ENCODE peak calls at places on chromosomes 13 and 19, in four cellular contexts. Z is suprapubic skin, T is tibial nerve, H is transverse colon. M is an unnamed sample. For H3K4me1 and H3K27me3, the result is how much of the 10 kb centered on the place peaks cover.

GRCh38 chr19:56718231-56718630 is 46.7 kb upstream of the ZNF835 start:
- DNase-seq in T (no peak), H (no peak), Z (no peak), M (no peak)

GRCh38 chr13:87669379-87669978 is 1.7 kb upstream of the SLITRK5 start:
- DNase-seq in Z (no peak), T (no peak), H (no peak), M (no peak)

GRCh38 chr13:25378528-25378927 is 6.8 kb downstream of the ATP8A2 start:
- DNase-seq in H (no peak), T (no peak), Z (no peak), M (no peak)

GRCh38 chr19:4362871-4363545 is 19.6 kb downstream of the MPND start:
- DNase-seq in Z (no peak), H (no peak), T (no peak), M (no peak)

GRCh38 chr13:114073881-114074551 is 58.4 kb downstream of the RASA3 start:
- DNase-seq in Z (peak), H (no peak), T (peak), M (peak)

GRCh38 chr13:26015276-26015934 is 36.4 kb downstream of the SHISA2 start:
- DNase-seq in H (no peak), Z (no peak), T (no peak), M (no peak)

GRCh38 chr19:45249261-45250033 is 1.6 kb upstream of the MARK4 start:
- DNase-seq in T (no peak), H (no peak), Z (no peak), M (no peak)

GRCh38 chr19:10514211-10515145 is 2.8 kb downstream of the S1PR5 start:
- DNase-seq in H (no peak), T (no peak), Z (no peak), M (no peak)

GRCh38 chr19:41263042-41263849 is 926 bp upstream of the HNRNPUL1 start:
- DNase-seq in H (peak), Z (peak), T (peak), M (peak)

GRCh38 chr19:45253396-45254027 is 2.4 kb downstream of the MARK4 start:
- DNase-seq in Z (no peak), H (no peak), T (no peak), M (no peak)

GRCh38 chr19:15631817-15632216 is 8.9 kb upstream of the CYP4F3 start:
- DNase-seq in T (no peak), H (peak), Z (no peak), M (no peak)

GRCh38 chr13:20383058-20383457 is 142.6 kb downstream of the CRYL1 start:
- DNase-seq in T (no peak), Z (no peak), H (no peak), M (no peak)

GRCh38 chr19:14004619-14005380 is 1.3 kb downstream of the RFX1 start:
- DNase-seq in Z (no peak), H (peak), T (peak), M (no peak)

GRCh38 chr13:55432814-55433213 is 1707.9 kb upstream of the PRR20A start:
- DNase-seq in Z (no peak), T (no peak), H (no peak), M (no peak)

GRCh38 chr19:24055548-24055947 is 31.4 kb upstream of the ZNF254 start:
- DNase-seq in T (no peak), H (no peak), Z (no peak), M (no peak)

GRCh38 chr19:42122691-42123607 is 9.3 kb downstream of the POU2F2 start:
- DNase-seq in T (no peak), H (no peak), Z (no peak), M (no peak)

GRCh38 chr13:24328145-24328544 is 18.8 kb downstream of the C1QTNF9 start:
- DNase-seq in T (no peak), H (no peak), Z (no peak), M (no peak)

GRCh38 chr13:108629353-108629752 is at the start of gene MYO16:
- DNase-seq in Z (no peak), H (no peak), T (no peak), M (no peak)

GRCh38 chr13:72960114-72960513 is 98.7 kb upstream of the KLF5 start:
- DNase-seq in Z (no peak), H (no peak), T (no peak), M (no peak)

GRCh38 chr13:99198630-99199029 is 2.0 kb upstream of the UBAC2 start:
- DNase-seq in T (no peak), H (no peak), Z (no peak), M (no peak)

GRCh38 chr13:108828053-108828806 is 198.8 kb downstream of the MYO16 start:
- DNase-seq in H (no peak), Z (no peak), T (no peak), M (no peak)

GRCh38 chr13:44971656-44972595 is 17.3 kb downstream of the NUFIP1 start:
- DNase-seq in Z (no peak), H (no peak), T (no peak), M (no peak)

GRCh38 chr19:5115351-5115750 is 146.4 kb downstream of the KDM4B start:
- DNase-seq in Z (no peak), H (no peak), T (no peak), M (no peak)

GRCh38 chr19:5680083-5680436 is 256 bp downstream of the MICOS13 start:
- DNase-seq in H (peak), T (no peak), Z (no peak), M (no peak)

GRCh38 chr13:49388256-49388655 is 55.6 kb downstream of the CAB39L start:
- DNase-seq in Z (no peak), H (no peak), T (no peak), M (no peak)

GRCh38 chr13:114151565-114152284 is 19.3 kb upstream of the RASA3 start:
- DNase-seq in H (peak), Z (peak), T (no peak), M (no peak)

GRCh38 chr19:53877361-53877766 is 4.6 kb upstream of the PRKCG start:
- DNase-seq in T (no peak), H (no peak), Z (no peak), M (no peak)

GRCh38 chr19:33214621-33215020 is 11.0 kb downstream of the SLC7A10 start:
- DNase-seq in T (no peak), Z (no peak), H (no peak), M (no peak)

GRCh38 chr13:95833713-95834112 is 156.8 kb downstream of the DNAJC3 start:
- DNase-seq in T (no peak), Z (no peak), H (no peak), M (no peak)

GRCh38 chr13:95404141-95404882 is 103.1 kb upstream of the ABCC4 start:
- DNase-seq in H (peak), T (peak), Z (peak), M (peak)

GRCh38 chr19:49906879-49907564 is 10.3 kb upstream of the IL4I1 start:
- DNase-seq in H (no peak), Z (no peak), T (no peak), M (no peak)

GRCh38 chr19:39563408-39563807 is 23.4 kb upstream of the EID2 start:
- DNase-seq in H (no peak), Z (no peak), T (no peak), M (no peak)

GRCh38 chr13:23081246-23081645 is 99.5 kb upstream of the SGCG start:
- DNase-seq in Z (no peak), T (no peak), H (no peak), M (no peak)

GRCh38 chr19:45863840-45864628 is at the start of gene FOXA3:
- DNase-seq in Z (no peak), T (no peak), H (peak), M (peak)

GRCh38 chr19:3836887-3837286 is 32.0 kb downstream of the ZFR2 start:
- DNase-seq in Z (no peak), H (no peak), T (no peak), M (no peak)

GRCh38 chr13:97241761-97242160 is 19.6 kb downstream of the MBNL2 start:
- DNase-seq in H (no peak), Z (no peak), T (no peak), M (no peak)
- H3K4me1 ChIP-seq in H (under half), Z (half or more), T (half or more), M (under half)

DNA sequence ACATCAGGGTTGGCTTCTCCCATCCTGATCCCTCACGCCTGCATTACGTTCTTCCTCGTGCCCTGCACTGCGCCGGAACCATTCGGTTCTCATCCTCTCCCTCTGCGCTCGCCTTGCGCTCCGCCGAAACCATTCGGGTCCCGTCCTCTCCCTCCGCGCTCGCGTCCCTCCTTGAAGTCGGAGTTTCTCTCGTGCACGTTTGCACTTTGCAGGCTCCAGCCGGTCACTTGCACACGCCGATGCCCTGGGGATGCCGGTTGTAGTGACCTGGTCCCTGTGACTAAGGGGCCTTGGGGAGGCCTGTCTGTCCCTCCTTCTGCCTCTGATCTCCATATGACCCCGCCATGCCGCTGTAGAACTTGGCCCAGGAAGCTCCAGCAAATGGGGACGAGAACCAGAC is 265.8 kb downstream of the TEX29 start:
- DNase-seq in Z (no peak), T (no peak), H (no peak), M (no peak)
- H3K27me3 ChIP-seq in Z (under half), T (under half), H (under half), M (under half)

DNA sequence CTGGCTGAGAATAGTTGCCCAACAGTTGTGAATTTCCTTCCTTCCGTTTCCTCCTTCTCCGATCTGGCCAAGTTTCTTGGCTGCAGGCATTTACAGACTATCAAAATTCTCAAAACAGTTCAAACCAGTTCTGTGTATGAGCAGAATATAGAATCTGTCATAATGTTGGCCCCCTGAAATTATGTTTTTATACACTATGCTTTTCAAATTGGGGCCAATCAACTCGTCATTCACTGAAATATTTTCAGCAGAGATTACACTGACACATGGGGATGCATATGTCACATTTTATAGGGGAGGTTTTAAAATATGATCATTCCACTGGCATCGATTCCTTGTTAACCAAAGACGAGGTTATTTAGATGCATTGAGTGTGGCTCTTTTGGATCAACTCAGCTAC is 284.3 kb upstream of the TMTC4 start:
- DNase-seq in Z (no peak), H (no peak), T (no peak), M (no peak)
- TF ChIP-seq EP300 in Z (no peak), H (no peak), T (no peak), M (no peak)

GRCh38 chr19:46983097-46983496 is 36.5 kb upstream of the NPAS1 start:
- DNase-seq in Z (no peak), H (no peak), T (no peak), M (no peak)
- H3K4me1 ChIP-seq in Z (half or more), H (under half), T (half or more), M (under half)

DNA sequence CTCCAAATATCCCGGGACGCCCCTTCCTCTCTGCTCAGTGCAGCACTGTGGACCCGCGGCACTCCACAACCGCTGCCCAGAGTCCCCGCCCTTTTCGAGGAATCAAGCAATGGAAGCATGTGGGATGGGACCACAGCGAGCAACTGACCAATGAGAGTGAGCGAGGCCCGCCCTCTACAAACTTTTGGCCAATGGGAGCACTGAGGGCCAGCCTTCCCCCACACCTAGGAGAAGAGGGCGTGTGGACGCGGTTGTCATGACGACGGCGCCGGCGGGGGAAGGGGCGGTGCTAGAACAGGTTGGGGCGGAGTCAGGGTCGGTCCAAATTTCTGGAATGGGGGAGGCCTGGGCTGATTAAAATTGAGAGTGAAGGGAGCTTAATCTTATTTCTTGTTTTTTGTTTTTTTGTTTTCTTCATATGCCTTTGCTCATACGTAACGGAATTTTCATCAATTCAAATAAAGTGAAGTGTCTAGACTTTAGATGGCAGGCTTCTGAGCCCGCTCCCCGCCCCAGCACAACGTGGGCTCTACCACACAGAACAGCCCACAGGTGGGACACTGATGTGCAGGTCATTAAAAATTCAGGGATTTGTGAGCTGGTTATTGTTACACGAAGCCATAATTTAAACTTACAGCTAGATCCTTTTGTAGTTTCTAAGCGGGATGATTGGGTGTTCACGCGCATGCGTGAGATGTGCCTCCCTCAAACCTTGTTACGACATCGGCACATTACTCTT is at the start of gene DNAAF3:
- DNase-seq in T (peak), H (peak), Z (peak), M (peak)
- H3K27me3 ChIP-seq in T (half or more), H (half or more), Z (half or more), M (under half)

GRCh38 chr13:50911051-50911690 is 1.6 kb downstream of the RNASEH2B start:
- DNase-seq in H (no peak), T (no peak), Z (no peak), M (no peak)
- TF ChIP-seq EP300 in H (no peak), T (no peak), Z (no peak), M (no peak)

GRCh38 chr13:33206425-33206824 is 79.1 kb downstream of the STARD13 start:
- DNase-seq in T (no peak), Z (no peak), H (no peak), M (no peak)

GRCh38 chr13:33207616-33207964 is 78.0 kb downstream of the STARD13 start:
- DNase-seq in T (no peak), Z (no peak), H (no peak), M (no peak)

GRCh38 chr13:33205804-33206221 is 79.7 kb downstream of the STARD13 start:
- DNase-seq in H (no peak), T (no peak), Z (no peak), M (no peak)

GRCh38 chr13:33206945-33207615 is 78.5 kb downstream of the STARD13 start:
- DNase-seq in Z (no peak), T (no peak), H (no peak), M (no peak)

GRCh38 chr13:33208290-33208990 is 77.1 kb downstream of the STARD13 start:
- DNase-seq in T (no peak), H (no peak), Z (no peak), M (no peak)
- H3K4me1 ChIP-seq in T (half or more), H (under half), Z (half or more), M (under half)

DNA sequence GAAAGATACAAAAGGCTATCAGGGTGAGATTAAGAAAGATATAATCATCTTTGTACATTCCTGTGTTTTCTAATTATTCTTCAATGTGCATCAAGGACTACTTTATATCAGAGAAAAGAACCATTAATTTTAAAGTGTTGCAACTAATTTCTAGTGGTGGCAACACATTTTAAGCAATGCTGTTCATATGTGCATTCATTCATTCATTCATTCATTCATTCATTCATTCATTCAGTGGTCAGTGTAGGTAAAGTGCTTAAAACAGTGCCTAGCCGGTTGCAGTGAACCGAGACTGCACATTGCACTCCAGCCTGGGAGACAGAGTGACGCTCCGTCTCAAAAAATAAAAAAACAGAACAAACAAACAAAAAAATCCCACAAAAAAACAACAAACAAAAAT is 155.7 kb upstream of the ZNF536 start:
- DNase-seq in Z (peak), T (no peak), H (no peak), M (no peak)
- H3K27me3 ChIP-seq in Z (under half), T (under half), H (under half), M (under half)

GRCh38 chr19:48777139-48777538 is 21.8 kb downstream of the FGF21 start:
- DNase-seq in Z (no peak), H (no peak), T (no peak), M (no peak)

GRCh38 chr19:48779636-48780035 is 24.3 kb downstream of the FGF21 start:
- DNase-seq in Z (no peak), T (no peak), H (no peak), M (no peak)

GRCh38 chr19:48777720-48778119 is 22.4 kb downstream of the FGF21 start:
- DNase-seq in H (no peak), T (no peak), Z (no peak), M (no peak)

GRCh38 chr19:48784527-48784926 is 26.3 kb downstream of the BCAT2 start:
- DNase-seq in Z (no peak), T (no peak), H (no peak), M (no peak)

DNA sequence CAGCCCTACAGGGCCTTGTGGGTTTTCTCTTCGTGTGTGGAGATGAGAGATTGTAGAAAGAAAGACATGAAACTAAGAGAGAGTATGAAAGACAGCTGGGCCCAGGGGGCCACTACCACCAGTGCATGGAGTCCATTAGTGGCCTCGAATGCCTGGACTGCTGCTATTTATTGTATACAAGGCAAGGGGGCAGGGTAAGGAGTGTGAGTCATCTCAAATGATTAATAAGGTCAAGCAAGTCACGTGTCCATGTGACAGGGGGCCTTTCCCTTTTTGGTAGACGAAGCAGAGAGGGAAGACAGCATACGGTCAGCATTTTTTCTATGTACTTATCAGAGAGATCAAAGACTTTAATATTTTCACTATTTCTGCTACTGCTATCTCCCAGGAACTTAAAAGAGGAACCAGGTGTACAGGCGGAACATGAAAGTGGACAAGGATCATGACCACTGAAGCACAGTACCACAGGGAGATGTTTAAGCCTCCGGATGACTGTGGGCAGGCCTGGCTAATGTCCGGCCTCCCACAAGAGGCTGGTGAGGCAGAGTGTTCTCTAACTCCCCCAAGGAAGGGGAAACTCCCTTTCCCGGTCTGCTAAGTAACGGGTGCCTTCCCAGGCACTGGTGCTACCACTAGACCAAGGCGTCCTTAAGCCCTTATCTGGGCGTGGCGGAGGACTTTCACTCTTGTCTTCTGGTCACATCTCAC is 25.5 kb downstream of the FGF21 start:
- DNase-seq in H (no peak), T (no peak), Z (no peak), M (peak)
- TF ChIP-seq EP300 in H (no peak), T (no peak), Z (no peak), M (no peak)

GRCh38 chr13:77519808-77520207 is 15.7 kb upstream of the SCEL start:
- DNase-seq in T (no peak), H (no peak), Z (no peak), M (no peak)
- H3K4me1 ChIP-seq in T (under half), H (under half), Z (under half), M (under half)

M was measured in ovary.